ENCODE peak calls at places on chromosomes 6 and 20, in nine cellular contexts. R is H7; X is skeletal muscle cell; O is heart right ventricle; M is activated naive CD4-positive, alpha-beta T cell; U is lung; D is activated T-helper 1 cell treated with anti-CD3 and anti-CD28 coated beads, Interleukin-2, amount 50 U/mL, for 16 hours; B is activated T-helper 9 cell treated with anti-CD3 and anti-CD28 coated beads, Interleukin-2, amount 50 U/mL, for 16 hours; H is esophagus muscularis mucosa. K is an unnamed sample.

GRCh38 chr6:37624606-37625574 is 72.8 kb downstream of the MDGA1 start:
- DNase-seq in R (peak; percentile 73), X (no peak), O (peak; percentile 27), M (no peak), U (peak; percentile 53), D (no peak), B (no peak), H (no peak), K (no peak)

GRCh38 chr20:11229772-11230171 is 556.0 kb upstream of the JAG1 start:
- DNase-seq in R (no peak), X (peak; percentile 95), O (peak; percentile 54), M (no peak), U (peak; percentile 45), D (no peak), B (no peak), H (no peak), K (peak; percentile 12)

GRCh38 chr6:128487055-128487454 is 33.3 kb downstream of the PTPRK start:
- DNase-seq in R (no peak), X (no peak), O (no peak), M (no peak), U (no peak), D (no peak), B (no peak), H (no peak), K (no peak)

GRCh38 chr6:69349776-69350175 is 447.0 kb downstream of the LMBRD1 start:
- DNase-seq in R (no peak), X (no peak), O (peak; percentile 19), M (no peak), U (no peak), D (no peak), B (no peak), H (no peak), K (no peak)

GRCh38 chr6:111789593-111789992 is 83.7 kb downstream of the FYN start:
- DNase-seq in R (no peak), X (peak; percentile 80), O (peak; percentile 39), M (no peak), U (no peak), D (no peak), B (no peak), H (no peak), K (no peak)

GRCh38 chr6:51934098-51934497 is 153.3 kb downstream of the PKHD1 start:
- DNase-seq in R (peak; percentile 73), X (no peak), O (no peak), M (no peak), U (no peak), D (no peak), B (no peak), H (no peak), K (no peak)

GRCh38 chr6:150026976-150027805 is 1.9 kb upstream of the RAET1L start:
- DNase-seq in R (no peak), X (no peak), O (no peak), M (no peak), U (no peak), D (no peak), B (no peak), H (no peak), K (no peak)

GRCh38 chr20:48180637-48181036 is 395.4 kb upstream of the SULF2 start:
- DNase-seq in R (no peak), X (no peak), O (no peak), M (no peak), U (no peak), D (no peak), B (no peak), H (no peak), K (no peak)

GRCh38 chr20:25507385-25508082 is 77.8 kb downstream of the NINL start:
- DNase-seq in R (no peak), X (no peak), O (no peak), M (no peak), U (no peak), D (no peak), B (no peak), H (no peak), K (no peak)

GRCh38 chr20:833450-834150 is at the start of gene FAM110A:
- DNase-seq in R (peak; percentile 97), X (peak; percentile 76), O (peak; percentile 98), M (peak; percentile 92), U (peak; percentile 96), D (peak; percentile 91), B (peak; percentile 94), H (peak; percentile 99), K (peak; percentile 84)

GRCh38 chr20:17807670-17808069 is 107.9 kb downstream of the BANF2 start:
- DNase-seq in R (no peak), X (no peak), O (no peak), M (no peak), U (no peak), D (no peak), B (no peak), H (no peak), K (no peak)

GRCh38 chr6:47064274-47064673 is 22.1 kb upstream of the ADGRF1 start:
- DNase-seq in R (no peak), X (no peak), O (no peak), M (no peak), U (no peak), D (no peak), B (no peak), H (no peak), K (no peak)

GRCh38 chr6:139115980-139116758 is 18.7 kb upstream of the HECA start:
- DNase-seq in R (no peak), X (no peak), O (no peak), M (no peak), U (no peak), D (no peak), B (no peak), H (no peak), K (no peak)

GRCh38 chr6:107489636-107490567 is at the start of gene SOBP:
- DNase-seq in R (peak; percentile 92), X (no peak), O (peak; percentile 81), M (no peak), U (peak; percentile 32), D (peak; percentile 10), B (peak; percentile 16), H (no peak), K (no peak)

GRCh38 chr6:14917101-14917500 is 328.8 kb upstream of the JARID2 start:
- DNase-seq in R (no peak), X (peak; percentile 66), O (no peak), M (no peak), U (no peak), D (no peak), B (no peak), H (no peak), K (no peak)

GRCh38 chr6:151059612-151060095 is 180.1 kb upstream of the AKAP12 start:
- DNase-seq in R (no peak), X (no peak), O (no peak), M (no peak), U (no peak), D (no peak), B (no peak), H (no peak), K (no peak)

GRCh38 chr20:51641866-51642265 is 99.3 kb upstream of the NFATC2 start:
- DNase-seq in R (no peak), X (no peak), O (no peak), M (no peak), U (no peak), D (no peak), B (no peak), H (no peak), K (no peak)

GRCh38 chr6:38319259-38320255 is 320.2 kb downstream of the BTBD9 start:
- DNase-seq in R (peak; percentile 33), X (no peak), O (no peak), M (no peak), U (no peak), D (no peak), B (no peak), H (no peak), K (no peak)

GRCh38 chr6:156976144-156977088 is 199.2 kb downstream of the ARID1B start:
- DNase-seq in R (no peak), X (no peak), O (no peak), M (no peak), U (no peak), D (no peak), B (no peak), H (no peak), K (no peak)

GRCh38 chr6:103107985-103108384 is 1714.5 kb downstream of the GRIK2 start:
- DNase-seq in R (no peak), X (no peak), O (no peak), M (no peak), U (no peak), D (no peak), B (no peak), H (no peak), K (no peak)

GRCh38 chr6:18101271-18101670 is 21.2 kb downstream of the NHLRC1 start:
- DNase-seq in R (no peak), X (peak; percentile 9), O (no peak), M (no peak), U (no peak), D (no peak), B (no peak), H (no peak), K (no peak)

GRCh38 chr6:119636060-119636459 is 286.5 kb upstream of the MAN1A1 start:
- DNase-seq in R (no peak), X (no peak), O (no peak), M (no peak), U (no peak), D (no peak), B (no peak), H (no peak), K (no peak)

K was measured in NCI-H1048.